ENCODE peak calls at places on chromosome 15, in four cellular contexts. X, E, U and A are unnamed samples.

GRCh38 chr15:44710236-44711088 is 661 bp downstream of the PATL2 start:
- DNase-seq in U (peak), X (no peak), E (peak), A (peak)

GRCh38 chr15:63134245-63134644 is 12.6 kb downstream of the LACTB start:
- DNase-seq in U (no peak), E (no peak), X (no peak), A (no peak)

GRCh38 chr15:70741677-70742293 is 21.6 kb downstream of the UACA start:
- DNase-seq in U (no peak), X (no peak), E (peak), A (no peak)

GRCh38 chr15:66873856-66874255 is 171.8 kb downstream of the SMAD6 start:
- DNase-seq in X (no peak), E (no peak), U (no peak), A (no peak)

GRCh38 chr15:31387483-31388118 is 61.0 kb downstream of the KLF13 start:
- DNase-seq in E (no peak), U (peak), X (peak), A (peak)

GRCh38 chr15:43511012-43511885 is 6.2 kb upstream of the MAP1A start:
- DNase-seq in X (no peak), E (peak), U (no peak), A (no peak)

GRCh38 chr15:73964736-73965093 is 27.4 kb downstream of the STOML1 start:
- DNase-seq in X (peak), U (peak), E (peak), A (peak)

GRCh38 chr15:45648521-45649200 is 13.8 kb downstream of the SQOR start:
- DNase-seq in E (peak), X (no peak), U (no peak), A (no peak)

GRCh38 chr15:58574612-58575011 is 142.8 kb downstream of the LIPC start:
- DNase-seq in U (no peak), E (peak), X (no peak), A (no peak)

GRCh38 chr15:35751421-35752133 is 205.6 kb upstream of the DPH6 start:
- DNase-seq in X (peak), U (peak), E (peak), A (no peak)

GRCh38 chr15:100131321-100132224 is 210.2 kb downstream of the ADAMTS17 start:
- DNase-seq in E (peak), U (no peak), X (peak), A (no peak)

GRCh38 chr15:65318870-65319356 is 14.4 kb downstream of the RNU5B-1 start:
- DNase-seq in U (peak), E (peak), X (no peak), A (peak)

GRCh38 chr15:90151989-90152645 is 49.0 kb upstream of the SEMA4B start:
- DNase-seq in E (no peak), X (no peak), U (no peak), A (no peak)
- H3K27ac ChIP-seq in E (peak), X (no peak), U (no peak), A (no peak)

GRCh38 chr15:69131362-69132215 is 28.8 kb upstream of the GLCE start:
- DNase-seq in E (no peak), U (no peak), X (no peak), A (no peak)

GRCh38 chr15:69127226-69127625 is 33.2 kb upstream of the GLCE start:
- DNase-seq in E (no peak), U (no peak), X (no peak), A (no peak)

GRCh38 chr15:69132430-69132829 is 28.0 kb upstream of the GLCE start:
- DNase-seq in U (no peak), X (no peak), E (no peak), A (no peak)

GRCh38 chr15:69126054-69126469 is 34.4 kb upstream of the GLCE start:
- DNase-seq in U (no peak), X (no peak), E (peak), A (no peak)

GRCh38 chr15:69129026-69129385 is 31.4 kb upstream of the GLCE start:
- DNase-seq in U (no peak), E (no peak), X (no peak), A (no peak)
- H3K27ac ChIP-seq in U (no peak), E (peak), X (no peak), A (no peak)

GRCh38 chr15:83913034-83913632 is 259.2 kb downstream of the ADAMTSL3 start:
- DNase-seq in U (no peak), E (no peak), X (no peak), A (no peak)

GRCh38 chr15:83905874-83906273 is 252.0 kb downstream of the ADAMTSL3 start:
- DNase-seq in U (no peak), X (no peak), E (no peak), A (no peak)

GRCh38 chr15:83912343-83912742 is 258.4 kb downstream of the ADAMTSL3 start:
- DNase-seq in U (no peak), E (no peak), X (no peak), A (no peak)

GRCh38 chr15:83914906-83915305 is 261.0 kb downstream of the ADAMTSL3 start:
- DNase-seq in U (no peak), X (no peak), E (no peak), A (no peak)

DNA sequence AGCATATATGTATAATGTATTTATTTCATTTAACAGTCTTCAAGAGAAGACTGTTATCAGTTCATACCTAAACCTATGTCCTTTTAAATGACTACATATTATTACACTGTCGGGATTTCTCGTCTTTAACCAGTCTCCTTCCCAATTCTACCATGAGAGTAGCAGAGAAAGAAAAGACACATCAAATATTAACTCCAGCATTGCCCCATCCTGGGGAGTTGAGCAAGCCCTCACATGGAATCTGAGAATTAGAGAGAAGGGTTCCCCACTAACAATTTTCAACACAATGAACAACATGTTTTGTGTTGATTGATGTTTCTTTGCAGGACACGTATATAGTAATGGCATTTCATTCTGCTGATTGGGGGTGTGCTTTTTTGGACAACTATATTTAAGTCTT is 257.4 kb downstream of the ADAMTSL3 start:
- DNase-seq in X (no peak), U (no peak), E (no peak), A (no peak)
- H3K27ac ChIP-seq in X (no peak), U (no peak), E (no peak), A (no peak)

GRCh38 chr15:27679621-27680521 is 419.2 kb downstream of the OCA2 start:
- DNase-seq in X (no peak), U (no peak), E (no peak), A (no peak)

GRCh38 chr15:27686376-27686775 is 412.7 kb downstream of the OCA2 start:
- DNase-seq in X (no peak), E (peak), U (no peak), A (no peak)

GRCh38 chr15:27685638-27686037 is 413.5 kb downstream of the OCA2 start:
- DNase-seq in E (no peak), X (no peak), U (no peak), A (no peak)

GRCh38 chr15:27681038-27681437 is 418.1 kb downstream of the OCA2 start:
- DNase-seq in U (no peak), E (peak), X (no peak), A (no peak)

DNA sequence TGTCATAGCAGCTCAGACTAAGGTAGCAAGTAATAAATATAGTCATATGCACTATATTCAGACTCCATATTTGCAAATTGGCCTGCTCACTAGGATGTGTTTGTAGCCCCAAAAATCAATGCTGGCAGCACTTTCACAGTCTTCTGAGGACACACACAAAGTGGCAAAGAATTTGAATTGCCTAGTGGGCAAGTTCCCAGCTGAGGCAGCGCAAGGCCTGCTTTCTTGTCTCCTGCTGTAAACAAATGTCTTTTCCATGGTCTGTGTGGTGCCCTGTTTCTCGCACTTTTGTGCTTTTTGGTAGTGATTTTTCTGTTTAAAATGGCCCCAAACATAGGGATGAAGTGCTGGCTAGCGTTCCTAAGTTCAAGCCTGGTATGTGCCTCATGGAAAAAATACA is 416.0 kb downstream of the OCA2 start:
- DNase-seq in U (no peak), E (no peak), X (no peak), A (no peak)
- H3K27ac ChIP-seq in U (no peak), E (no peak), X (no peak), A (no peak)

GRCh38 chr15:90871716-90872480 is 3.5 kb downstream of the FURIN start:
- DNase-seq in U (no peak), E (no peak), X (no peak), A (no peak)

GRCh38 chr15:90872481-90873184 is 4.2 kb downstream of the FURIN start:
- DNase-seq in E (peak), X (no peak), U (no peak), A (no peak)

GRCh38 chr15:90869601-90870353 is 1.4 kb downstream of the FURIN start:
- DNase-seq in E (peak), X (peak), U (no peak), A (peak)

GRCh38 chr15:90870354-90871096 is 2.1 kb downstream of the FURIN start:
- DNase-seq in X (no peak), E (no peak), U (no peak), A (no peak)

DNA sequence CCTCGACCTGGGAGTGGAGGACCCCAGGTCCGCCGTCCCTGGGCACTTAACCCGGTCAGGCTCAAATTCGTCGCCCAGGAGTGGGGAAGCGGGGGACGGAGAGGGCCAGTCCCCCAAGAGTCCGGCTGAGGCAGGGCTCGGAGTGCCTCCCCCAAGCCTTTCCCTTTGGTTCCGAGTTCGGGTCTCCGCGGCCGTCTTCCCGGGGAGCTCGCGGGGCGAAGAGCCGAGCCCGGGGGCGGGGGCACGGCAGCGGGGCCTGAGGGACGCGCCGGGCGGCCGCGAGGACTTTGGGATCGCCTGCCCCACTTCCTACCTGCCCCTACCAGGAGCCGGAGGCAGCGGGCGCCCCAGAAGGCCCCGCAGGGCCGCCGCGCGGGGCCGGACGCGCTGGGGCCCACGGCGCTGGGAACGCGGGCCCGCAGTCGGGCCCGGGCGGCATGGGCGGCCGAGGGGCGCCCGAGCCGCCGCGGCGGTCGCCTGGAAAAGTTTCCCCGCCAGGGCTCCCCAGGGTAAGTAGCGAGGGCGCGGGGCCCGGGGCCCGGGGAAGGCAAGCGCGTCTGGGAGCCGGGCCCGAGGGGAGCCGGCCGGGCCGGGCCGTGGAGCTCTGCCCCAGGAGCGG is 2.8 kb downstream of the FURIN start:
- DNase-seq in E (peak), X (no peak), U (peak), A (no peak)
- H3K27ac ChIP-seq in E (peak), X (peak), U (peak), A (peak)

GRCh38 chr15:75025102-75025501 is 1.7 kb downstream of the PPCDC start:
- DNase-seq in X (no peak), E (no peak), U (no peak), A (no peak)

GRCh38 chr15:75022808-75023193 is 589 bp upstream of the PPCDC start:
- DNase-seq in X (no peak), E (no peak), U (no peak), A (no peak)

GRCh38 chr15:75023194-75024101 is at the start of gene PPCDC:
- DNase-seq in E (peak), U (peak), X (peak), A (peak)

GRCh38 chr15:75025548-75026260 is 2.3 kb downstream of the PPCDC start:
- DNase-seq in E (no peak), U (no peak), X (no peak), A (no peak)

DNA sequence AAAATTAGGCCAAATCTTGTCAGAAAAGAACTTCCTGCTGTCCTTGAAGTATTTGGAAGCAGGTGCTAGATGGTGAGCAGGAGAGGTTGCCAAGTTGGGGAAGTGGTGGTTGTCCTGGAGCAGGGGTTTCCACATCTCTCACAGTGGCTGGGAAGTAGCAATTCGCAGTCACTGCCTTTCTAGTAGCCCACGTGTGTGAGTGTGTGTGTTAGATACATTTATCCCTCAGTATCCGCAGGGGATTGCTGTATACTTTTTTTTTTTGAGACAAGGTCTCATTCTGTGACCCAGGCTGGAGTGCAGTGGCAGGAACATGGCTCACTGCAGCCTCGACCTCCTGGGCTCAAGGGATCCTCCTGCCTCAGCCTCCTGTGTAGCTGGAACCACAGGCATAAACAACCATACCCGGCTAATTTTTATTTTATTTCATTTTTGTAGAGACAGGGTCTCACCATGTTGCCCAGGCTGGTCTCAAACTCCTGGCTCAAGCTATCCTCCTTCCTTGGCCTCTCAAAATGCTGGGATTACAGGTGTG is 779 bp downstream of the PPCDC start:
- DNase-seq in X (no peak), U (peak), E (peak), A (no peak)
- H3K27ac ChIP-seq in X (peak), U (peak), E (peak), A (peak)

GRCh38 chr15:101347454-101347853 is 52.4 kb upstream of the SNRPA1 start:
- DNase-seq in E (no peak), U (no peak), X (peak), A (no peak)

GRCh38 chr15:101349497-101349951 is 54.5 kb upstream of the SNRPA1 start:
- DNase-seq in U (no peak), X (peak), E (no peak), A (no peak)

GRCh38 chr15:101348643-101349496 is 53.8 kb upstream of the SNRPA1 start:
- DNase-seq in U (no peak), E (peak), X (peak), A (no peak)

GRCh38 chr15:101348015-101348414 is 53.0 kb upstream of the SNRPA1 start:
- DNase-seq in U (no peak), E (no peak), X (peak), A (no peak)

DNA sequence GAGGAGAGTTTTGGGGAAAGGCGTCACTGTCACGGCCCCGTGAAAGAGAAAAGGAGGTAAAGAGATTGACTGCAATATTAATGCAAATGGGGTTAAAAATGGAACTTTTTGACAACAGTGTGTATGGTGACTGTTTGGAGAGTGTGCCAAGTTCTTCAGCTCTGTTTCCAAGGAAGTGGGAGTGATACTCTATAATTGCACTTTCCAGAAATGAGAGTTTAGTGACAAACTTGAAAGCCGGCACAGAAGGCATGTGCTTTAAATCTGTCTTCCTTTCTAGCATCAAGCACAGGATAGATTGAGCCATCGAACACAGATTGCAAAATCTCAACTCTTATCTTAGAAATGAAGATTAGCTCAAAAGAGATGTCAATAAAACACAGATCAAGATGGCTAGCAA is 51.9 kb upstream of the SNRPA1 start:
- DNase-seq in E (no peak), U (no peak), X (no peak), A (no peak)
- H3K27ac ChIP-seq in E (no peak), U (no peak), X (no peak), A (no peak)